ENCODE peak calls at places on chromosomes 16 and 17, in four cellular contexts. One of them, this sample, is unnamed.
A peak's percentile ranks its signal among the peaks of the same experiment; 100 is the strongest.

GRCh38 chr17:65850486-65850885 is 289.0 kb upstream of the AXIN2 start:
- DNase-seq in H1: no peak
- DNase-seq in tibial artery: no peak
- DNase-seq in dorsolateral prefrontal cortex: no peak
- DNase-seq in this sample: no peak

GRCh38 chr16:27326738-27327585 is 13.2 kb downstream of the IL4R start:
- DNase-seq in H1: peak; percentile 88
- DNase-seq in tibial artery: peak; percentile 94
- DNase-seq in dorsolateral prefrontal cortex: no peak
- DNase-seq in this sample: peak; percentile 78

GRCh38 chr16:73878616-73879015 is 418.0 kb upstream of the PSMD7 start:
- DNase-seq in H1: no peak
- DNase-seq in tibial artery: no peak
- DNase-seq in dorsolateral prefrontal cortex: no peak
- DNase-seq in this sample: no peak

GRCh38 chr16:79653337-79654000 is 52.9 kb upstream of the MAF start:
- DNase-seq in H1: no peak
- DNase-seq in tibial artery: peak; percentile 66
- DNase-seq in dorsolateral prefrontal cortex: no peak
- DNase-seq in this sample: peak; percentile 67

GRCh38 chr16:19323596-19323995 is 38.1 kb downstream of the CLEC19A start:
- DNase-seq in H1: no peak
- DNase-seq in tibial artery: no peak
- DNase-seq in dorsolateral prefrontal cortex: no peak
- DNase-seq in this sample: no peak

GRCh38 chr17:74809031-74809430 is 32.9 kb upstream of the NAT9 start:
- DNase-seq in H1: no peak
- DNase-seq in tibial artery: no peak
- DNase-seq in dorsolateral prefrontal cortex: no peak
- DNase-seq in this sample: no peak

GRCh38 chr17:74618446-74618845 is 5.1 kb downstream of the CD300E start:
- DNase-seq in H1: no peak
- DNase-seq in tibial artery: no peak
- DNase-seq in dorsolateral prefrontal cortex: no peak
- DNase-seq in this sample: no peak

GRCh38 chr17:40346768-40347154 is 17.8 kb downstream of the GJD3 start:
- DNase-seq in H1: no peak
- DNase-seq in tibial artery: no peak
- DNase-seq in dorsolateral prefrontal cortex: no peak
- DNase-seq in this sample: no peak

GRCh38 chr17:59476413-59476812 is 89.0 kb upstream of the DHX40 start:
- DNase-seq in H1: no peak
- DNase-seq in tibial artery: no peak
- DNase-seq in dorsolateral prefrontal cortex: no peak
- DNase-seq in this sample: no peak

GRCh38 chr17:80445152-80446110 is 30.5 kb downstream of the ENDOV start:
- DNase-seq in H1: no peak
- DNase-seq in tibial artery: no peak
- DNase-seq in dorsolateral prefrontal cortex: peak; percentile 74
- DNase-seq in this sample: no peak

GRCh38 chr17:40038882-40039513 is 15.2 kb downstream of the MED24 start:
- DNase-seq in H1: peak; percentile 64
- DNase-seq in tibial artery: peak; percentile 91
- DNase-seq in dorsolateral prefrontal cortex: no peak
- DNase-seq in this sample: peak; percentile 71

GRCh38 chr17:67546578-67547527 is 169.8 kb downstream of the PITPNC1 start:
- DNase-seq in H1: no peak
- DNase-seq in tibial artery: no peak
- DNase-seq in dorsolateral prefrontal cortex: peak; percentile 56
- DNase-seq in this sample: peak; percentile 60

GRCh38 chr16:84194470-84195200 is 3.7 kb downstream of the ADAD2 start:
- DNase-seq in H1: no peak
- DNase-seq in tibial artery: no peak
- DNase-seq in dorsolateral prefrontal cortex: no peak
- DNase-seq in this sample: no peak

DNA sequence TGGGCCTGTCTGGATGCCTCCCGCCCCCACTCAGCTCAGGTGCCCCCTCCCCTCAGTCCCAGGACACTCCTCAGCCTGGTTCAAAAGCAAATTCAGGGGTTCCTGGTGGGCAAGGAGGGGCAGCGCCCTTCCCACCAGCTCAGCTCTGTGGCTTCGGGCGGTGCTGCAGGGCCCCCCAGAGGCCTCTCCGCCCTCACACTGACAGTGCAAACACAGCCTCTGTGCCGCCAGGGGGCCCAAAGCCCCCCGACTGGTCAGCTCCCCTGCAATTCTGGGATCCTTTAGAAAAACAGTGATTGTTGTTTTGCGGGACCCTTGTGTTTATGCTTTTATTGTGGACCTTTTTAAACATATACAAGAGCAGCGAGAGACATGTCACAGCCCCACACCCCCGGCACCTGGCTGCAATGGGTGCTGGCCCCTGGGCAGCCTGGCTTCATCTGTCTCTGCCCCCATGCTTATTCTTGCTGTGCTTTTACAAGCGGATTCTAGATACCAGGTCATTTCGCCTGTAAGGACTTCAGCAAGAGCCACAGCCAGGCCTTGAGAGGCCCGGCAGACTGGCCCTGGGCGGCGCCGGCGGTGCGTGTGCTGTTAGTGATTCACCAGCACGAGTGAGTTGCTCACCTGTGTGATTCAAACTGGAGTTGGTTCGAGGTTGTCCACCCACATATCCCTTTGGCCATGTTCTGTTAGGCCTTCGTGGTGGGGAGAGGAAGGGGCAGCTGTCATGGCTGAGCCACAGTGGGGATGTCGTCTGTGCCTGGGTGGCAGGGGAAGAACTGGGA is 21.2 kb downstream of the ZNF469 start:
- DNase-seq in H1: no peak
- DNase-seq in tibial artery: no peak
- DNase-seq in dorsolateral prefrontal cortex: no peak
- DNase-seq in this sample: no peak
- TF ChIP-seq CTCF in H1: peak; percentile 37
- TF ChIP-seq CTCF in tibial artery: no peak
- TF ChIP-seq CTCF in dorsolateral prefrontal cortex: no peak
- TF ChIP-seq CTCF in this sample: no peak

GRCh38 chr16:67782567-67783352 is 23.6 kb downstream of the RANBP10 start:
- DNase-seq in H1: no peak
- DNase-seq in tibial artery: no peak
- DNase-seq in dorsolateral prefrontal cortex: no peak
- DNase-seq in this sample: no peak
- H3K27ac ChIP-seq in H1: no peak overlapping the region
- H3K27ac ChIP-seq in tibial artery: no peak overlapping the region
- H3K27ac ChIP-seq in dorsolateral prefrontal cortex: no peak overlapping the region
- H3K27ac ChIP-seq in this sample: no peak overlapping the region

GRCh38 chr17:13337864-13338371 is 263.8 kb downstream of the HS3ST3A1 start:
- DNase-seq in H1: no peak
- DNase-seq in tibial artery: no peak
- DNase-seq in dorsolateral prefrontal cortex: no peak
- DNase-seq in this sample: no peak
- TF ChIP-seq CTCF in H1: no peak
- TF ChIP-seq CTCF in tibial artery: peak; percentile 49
- TF ChIP-seq CTCF in dorsolateral prefrontal cortex: peak; percentile 71
- TF ChIP-seq CTCF in this sample: peak; percentile 81

GRCh38 chr16:86292171-86292775 is 218.1 kb upstream of the FOXF1 start:
- DNase-seq in H1: peak; percentile 20
- DNase-seq in tibial artery: no peak
- DNase-seq in dorsolateral prefrontal cortex: no peak
- DNase-seq in this sample: no peak

GRCh38 chr16:86293897-86294296 is 216.4 kb upstream of the FOXF1 start:
- DNase-seq in H1: no peak
- DNase-seq in tibial artery: no peak
- DNase-seq in dorsolateral prefrontal cortex: no peak
- DNase-seq in this sample: no peak

GRCh38 chr16:86292942-86293341 is 217.4 kb upstream of the FOXF1 start:
- DNase-seq in H1: no peak
- DNase-seq in tibial artery: no peak
- DNase-seq in dorsolateral prefrontal cortex: no peak
- DNase-seq in this sample: no peak

GRCh38 chr16:86296263-86296662 is 214.1 kb upstream of the FOXF1 start:
- DNase-seq in H1: no peak
- DNase-seq in tibial artery: no peak
- DNase-seq in dorsolateral prefrontal cortex: no peak
- DNase-seq in this sample: no peak

DNA sequence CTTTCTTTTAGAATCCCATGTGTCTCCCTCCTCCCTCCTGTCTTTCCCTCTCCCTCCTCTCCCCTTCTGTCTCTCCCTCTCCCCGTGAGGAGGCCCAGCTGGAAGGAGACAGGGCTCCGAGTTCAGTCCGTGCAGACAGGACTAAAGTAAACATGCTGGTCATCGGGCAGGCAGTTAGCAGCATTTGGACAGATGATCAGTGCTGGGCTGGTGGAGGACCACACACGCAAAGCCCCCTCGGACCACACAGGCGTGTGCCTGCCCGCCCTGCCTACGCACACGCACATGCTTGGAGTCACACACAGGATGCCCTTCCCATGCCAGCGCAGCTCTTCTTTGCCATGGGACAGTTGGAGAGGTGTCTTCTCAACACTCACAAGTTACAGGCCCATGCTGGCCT is 215.8 kb upstream of the FOXF1 start:
- DNase-seq in H1: no peak
- DNase-seq in tibial artery: no peak
- DNase-seq in dorsolateral prefrontal cortex: no peak
- DNase-seq in this sample: no peak
- H3K27ac ChIP-seq in H1: no peak overlapping the region
- H3K27ac ChIP-seq in tibial artery: no peak overlapping the region
- H3K27ac ChIP-seq in dorsolateral prefrontal cortex: no peak overlapping the region
- H3K27ac ChIP-seq in this sample: no peak overlapping the region

GRCh38 chr16:2911580-2912329 is at the start of gene FLYWCH1:
- DNase-seq in H1: peak; percentile 99
- DNase-seq in tibial artery: peak; percentile 99
- DNase-seq in dorsolateral prefrontal cortex: peak; percentile 98
- DNase-seq in this sample: peak; percentile 99
- TF ChIP-seq CTCF in H1: no peak
- TF ChIP-seq CTCF in tibial artery: no peak
- TF ChIP-seq CTCF in dorsolateral prefrontal cortex: peak; percentile 40
- TF ChIP-seq CTCF in this sample: no peak

DNA sequence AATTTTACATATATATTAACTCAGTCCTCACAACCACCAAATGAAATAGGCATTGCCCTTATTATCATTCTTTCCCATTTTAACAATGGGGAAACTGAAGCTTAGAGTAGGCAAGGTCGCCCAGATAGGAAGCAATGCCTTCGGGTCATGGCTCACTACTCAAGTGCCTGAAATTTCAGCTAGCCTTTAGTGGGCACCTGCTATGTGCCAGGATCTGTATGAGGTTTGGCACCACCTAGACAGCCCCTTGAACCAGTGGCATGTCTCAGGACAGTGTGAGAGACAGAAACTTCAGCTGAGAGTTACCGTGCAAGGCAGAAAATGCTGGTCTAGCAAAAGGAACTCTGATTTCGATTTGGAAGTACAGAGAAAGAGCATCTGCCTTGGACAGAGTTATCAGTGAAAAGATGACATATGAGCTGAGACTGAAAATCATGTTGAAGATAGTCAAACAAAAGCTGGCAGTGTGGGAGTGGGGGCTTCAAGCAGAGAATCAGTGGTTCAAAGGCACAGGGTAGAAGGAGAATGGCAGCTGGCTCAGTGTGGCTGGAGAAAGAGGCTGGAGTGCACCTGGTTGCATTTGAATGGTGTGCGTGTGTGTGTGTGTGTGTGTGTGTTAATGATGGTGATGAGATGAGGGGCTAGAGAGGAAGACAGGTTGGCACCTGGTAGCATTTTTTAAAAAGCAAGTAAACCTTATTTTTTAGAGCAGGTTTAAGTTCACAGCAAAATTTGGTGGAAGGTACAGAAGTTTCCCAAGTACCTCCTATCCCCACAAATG is 29.1 kb downstream of the CDH13 start:
- DNase-seq in H1: no peak
- DNase-seq in tibial artery: no peak
- DNase-seq in dorsolateral prefrontal cortex: no peak
- DNase-seq in this sample: no peak
- H3K27ac ChIP-seq in H1: no peak overlapping the region
- H3K27ac ChIP-seq in tibial artery: no peak overlapping the region
- H3K27ac ChIP-seq in dorsolateral prefrontal cortex: no peak overlapping the region
- H3K27ac ChIP-seq in this sample: peak overlapping the region; percentile 72

DNA sequence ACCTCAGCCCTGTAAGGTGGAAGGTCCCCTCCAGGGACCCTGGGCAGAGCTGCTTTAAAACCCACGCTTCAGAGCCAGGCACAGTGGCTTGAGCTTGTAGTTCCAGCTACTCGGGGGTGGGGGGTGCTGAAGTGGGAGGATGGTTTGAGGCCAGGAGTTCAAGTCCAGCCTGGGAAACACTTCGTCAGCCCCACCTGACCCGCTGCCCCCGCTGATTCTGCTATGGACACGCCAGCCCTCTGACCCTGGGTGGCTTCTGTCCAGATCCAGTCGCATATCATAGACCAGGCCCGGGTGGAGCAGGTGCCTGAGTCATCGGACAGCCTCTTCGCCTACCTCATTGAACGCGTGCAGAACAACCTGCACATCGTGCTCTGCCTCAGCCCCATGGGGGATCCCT is 35.2 kb upstream of the KDM6B start:
- DNase-seq in H1: no peak
- DNase-seq in tibial artery: no peak
- DNase-seq in dorsolateral prefrontal cortex: no peak
- DNase-seq in this sample: no peak
- TF ChIP-seq CTCF in H1: no peak
- TF ChIP-seq CTCF in tibial artery: no peak
- TF ChIP-seq CTCF in dorsolateral prefrontal cortex: no peak
- TF ChIP-seq CTCF in this sample: no peak

GRCh38 chr17:45346255-45347015 is 29.6 kb upstream of the MAP3K14 start:
- DNase-seq in H1: no peak
- DNase-seq in tibial artery: no peak
- DNase-seq in dorsolateral prefrontal cortex: peak; percentile 36
- DNase-seq in this sample: no peak
- H3K27ac ChIP-seq in H1: no peak overlapping the region
- H3K27ac ChIP-seq in tibial artery: no peak overlapping the region
- H3K27ac ChIP-seq in dorsolateral prefrontal cortex: no peak overlapping the region
- H3K27ac ChIP-seq in this sample: peak overlapping the region; percentile 75